ENCODE peak calls at places on chromosome 1, in ten cellular contexts. K, Z, E, T, B, V, U, Y, N and C are unnamed samples.

GRCh38 chr1:92968138-92969032 is 7.1 kb upstream of the DIPK1A start:
- DNase-seq in K (no peak), Z (no peak), E (no peak), T (no peak), B (no peak), V (no peak), U (peak), Y (peak), N (no peak), C (peak)

GRCh38 chr1:219506337-219506944 is 106.5 kb downstream of the ZC3H11B start:
- DNase-seq in K (no peak), Z (no peak), E (no peak), T (no peak), B (no peak), V (no peak), U (no peak), Y (no peak), N (no peak), C (no peak)

GRCh38 chr1:192807968-192808587 is 761 bp upstream of the RGS2 start:
- DNase-seq in K (peak), Z (no peak), E (no peak), T (no peak), B (peak), V (no peak), U (peak), Y (no peak), N (peak), C (no peak)

GRCh38 chr1:232367293-232367692 is 262.6 kb downstream of the SIPA1L2 start:
- DNase-seq in K (no peak), Z (no peak), E (no peak), T (no peak), B (no peak), V (no peak), U (no peak), Y (no peak), N (no peak), C (no peak)

GRCh38 chr1:185735667-185736105 is 1.5 kb downstream of the HMCN1 start:
- DNase-seq in K (peak), Z (no peak), E (no peak), T (no peak), B (peak), V (no peak), U (no peak), Y (peak), N (no peak), C (no peak)

GRCh38 chr1:17440827-17441168 is 1.3 kb upstream of the RCC2 start:
- DNase-seq in K (no peak), Z (no peak), E (no peak), T (no peak), B (no peak), V (no peak), U (no peak), Y (no peak), N (no peak), C (no peak)

GRCh38 chr1:26357121-26357602 is 3.2 kb upstream of the CRYBG2 start:
- DNase-seq in K (no peak), Z (no peak), E (no peak), T (no peak), B (no peak), V (no peak), U (no peak), Y (no peak), N (no peak), C (no peak)

GRCh38 chr1:196873385-196873784 is 14.5 kb upstream of the CFHR4 start:
- DNase-seq in K (no peak), Z (no peak), E (no peak), T (no peak), B (no peak), V (no peak), U (no peak), Y (no peak), N (no peak), C (no peak)

GRCh38 chr1:206903687-206904086 is 6.4 kb downstream of the IL24 start:
- DNase-seq in K (no peak), Z (no peak), E (no peak), T (no peak), B (peak), V (no peak), U (no peak), Y (no peak), N (no peak), C (no peak)

GRCh38 chr1:95034506-95034905 is 38.2 kb downstream of the ALG14 start:
- DNase-seq in K (no peak), Z (no peak), E (no peak), T (no peak), B (peak), V (no peak), U (no peak), Y (no peak), N (no peak), C (no peak)

GRCh38 chr1:106613861-106614260 is 442.6 kb upstream of the PRMT6 start:
- DNase-seq in K (no peak), Z (no peak), E (no peak), T (no peak), B (no peak), V (no peak), U (no peak), Y (no peak), N (no peak), C (no peak)

GRCh38 chr1:183043254-183043653 is 20.0 kb downstream of the LAMC1 start:
- DNase-seq in K (no peak), Z (no peak), E (no peak), T (no peak), B (no peak), V (no peak), U (no peak), Y (no peak), N (no peak), C (no peak)

GRCh38 chr1:206419250-206419649 is 51.0 kb upstream of the IKBKE start:
- DNase-seq in K (peak), Z (no peak), E (no peak), T (no peak), B (no peak), V (no peak), U (no peak), Y (no peak), N (no peak), C (no peak)

GRCh38 chr1:199545780-199546179 is 481.7 kb upstream of the NR5A2 start:
- DNase-seq in K (no peak), Z (no peak), E (no peak), T (no peak), B (no peak), V (no peak), U (peak), Y (peak), N (no peak), C (no peak)

GRCh38 chr1:24505816-24506215 is 3.2 kb downstream of the RCAN3 start:
- DNase-seq in K (no peak), Z (no peak), E (no peak), T (no peak), B (no peak), V (no peak), U (no peak), Y (no peak), N (no peak), C (no peak)

GRCh38 chr1:98323906-98324358 is 337.6 kb upstream of the SNX7 start:
- DNase-seq in K (peak), Z (no peak), E (peak), T (no peak), B (peak), V (peak), U (peak), Y (peak), N (no peak), C (peak)

GRCh38 chr1:237316352-237316751 is 274.4 kb downstream of the RYR2 start:
- DNase-seq in K (no peak), Z (no peak), E (no peak), T (no peak), B (no peak), V (no peak), U (no peak), Y (no peak), N (no peak), C (no peak)

GRCh38 chr1:237318748-237319147 is 276.8 kb downstream of the RYR2 start:
- DNase-seq in K (no peak), Z (no peak), E (no peak), T (no peak), B (no peak), V (no peak), U (no peak), Y (no peak), N (no peak), C (no peak)

GRCh38 chr1:237324226-237324625 is 282.2 kb downstream of the RYR2 start:
- DNase-seq in K (no peak), Z (no peak), E (no peak), T (no peak), B (no peak), V (no peak), U (no peak), Y (no peak), N (no peak), C (no peak)

GRCh38 chr1:237320890-237321289 is 278.9 kb downstream of the RYR2 start:
- DNase-seq in K (no peak), Z (no peak), E (no peak), T (no peak), B (no peak), V (no peak), U (no peak), Y (no peak), N (no peak), C (no peak)
- H3K4me3 ChIP-seq in K (no peak), Z (no peak), E (no peak), T (no peak), B (no peak), V (no peak), U (no peak), Y (no peak), N (no peak), C (no peak)

DNA sequence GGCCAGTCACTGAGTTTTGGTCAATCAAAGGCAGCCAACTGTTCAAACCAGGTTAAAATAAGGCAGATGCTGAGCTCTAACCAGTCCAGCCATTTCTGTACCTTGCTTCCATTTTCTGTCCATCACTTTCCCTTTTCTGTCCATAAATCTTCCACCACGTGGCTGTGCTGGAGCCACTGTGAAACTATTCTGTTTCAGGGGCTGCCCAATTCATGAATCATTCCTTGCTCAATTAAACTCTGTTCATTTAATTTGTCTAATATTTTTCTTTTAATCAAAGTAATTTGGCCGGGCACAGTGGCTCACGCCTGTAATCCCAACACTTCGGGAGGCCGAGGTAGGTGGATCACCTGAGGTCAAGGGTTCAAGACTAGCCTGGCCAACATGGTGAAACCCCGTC is 22.7 kb upstream of the LGALS8 start:
- DNase-seq in K (no peak), Z (no peak), E (no peak), T (no peak), B (no peak), V (no peak), U (no peak), Y (no peak), N (no peak), C (no peak)
- H3K4me3 ChIP-seq in K (no peak), Z (no peak), E (no peak), T (no peak), B (no peak), V (no peak), U (no peak), Y (no peak), N (no peak), C (no peak)

GRCh38 chr1:165353731-165354671 is 2.5 kb downstream of the LMX1A start:
- DNase-seq in K (no peak), Z (no peak), E (no peak), T (no peak), B (no peak), V (no peak), U (no peak), Y (no peak), N (no peak), C (no peak)
- H3K4me3 ChIP-seq in K (no peak), Z (no peak), E (no peak), T (no peak), B (no peak), V (no peak), U (no peak), Y (no peak), N (peak), C (no peak)

DNA sequence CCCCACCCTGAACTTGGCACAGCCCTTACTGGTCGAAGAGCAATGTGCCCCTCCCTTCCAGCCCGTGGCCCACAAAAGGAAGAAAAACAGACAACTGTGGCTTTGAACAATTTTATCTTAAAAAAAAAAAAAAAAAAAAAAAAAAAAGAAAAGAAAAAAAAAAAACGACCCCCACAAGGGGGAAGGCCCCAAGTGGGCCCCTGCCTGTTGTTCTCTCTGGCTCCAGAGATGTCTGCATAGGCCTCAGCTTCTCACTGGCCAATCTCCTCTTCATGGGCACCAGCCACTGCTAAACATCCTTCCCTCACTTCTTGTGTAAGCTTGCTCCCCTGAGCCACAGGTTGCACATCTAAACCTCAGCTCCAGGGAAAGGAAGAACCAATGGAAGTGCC is 386 bp upstream of the TSTD1 start:
- DNase-seq in K (no peak), Z (no peak), E (no peak), T (no peak), B (no peak), V (no peak), U (no peak), Y (no peak), N (no peak), C (no peak)
- H3K4me3 ChIP-seq in K (peak), Z (peak), E (no peak), T (peak), B (no peak), V (no peak), U (no peak), Y (no peak), N (peak), C (peak)